ENCODE peak calls at places on chromosomes 5 and 9, in six cellular contexts. Y is K562, J is GM12878, U is H1, K is HepG2, H is GM12891. W is an unnamed sample.

GRCh38 chr5:90434116-90434714 is 24.7 kb upstream of the CETN3 start:
- DNase-seq in U (peak), K (peak), J (no peak), H (no peak), Y (peak), W (no peak)

GRCh38 chr5:147963436-147963835 is 57.1 kb upstream of the C5orf46 start:
- DNase-seq in U (no peak), H (no peak), J (no peak), K (no peak), Y (no peak), W (no peak)

GRCh38 chr9:87158779-87159178 is 211.5 kb upstream of the GAS1 start:
- DNase-seq in U (no peak), K (no peak), Y (no peak), H (no peak), J (no peak), W (no peak)

GRCh38 chr9:9016597-9016996 is 1217.0 kb upstream of the DMAC1 start:
- DNase-seq in U (no peak), K (peak), J (no peak), H (no peak), Y (no peak), W (no peak)

GRCh38 chr9:27383524-27383923 is 86.6 kb upstream of the EQTN start:
- DNase-seq in J (no peak), K (no peak), H (no peak), U (no peak), Y (no peak), W (no peak)

GRCh38 chr9:136399176-136400037 is 563 bp downstream of the SNAPC4 start:
- DNase-seq in J (no peak), U (no peak), K (no peak), Y (peak), H (no peak), W (peak)

GRCh38 chr5:177310332-177310731 is 1.4 kb downstream of the MXD3 start:
- DNase-seq in J (no peak), U (no peak), H (no peak), K (no peak), Y (no peak), W (no peak)

GRCh38 chr5:157855404-157855994 is 3.4 kb downstream of the CLINT1 start:
- DNase-seq in H (no peak), Y (peak), J (no peak), K (peak), U (peak), W (no peak)

GRCh38 chr9:134205636-134206316 is 41.4 kb upstream of the RNU6ATAC start:
- DNase-seq in K (no peak), H (no peak), U (no peak), J (no peak), Y (peak), W (no peak)

GRCh38 chr9:104795082-104795481 is 31.2 kb downstream of the NIPSNAP3B start:
- DNase-seq in H (no peak), K (no peak), U (no peak), Y (no peak), J (no peak), W (no peak)

GRCh38 chr9:114151426-114151956 is 3.8 kb upstream of the COL27A1 start:
- DNase-seq in K (no peak), J (no peak), U (no peak), H (no peak), Y (no peak), W (no peak)

GRCh38 chr9:13427587-13427986 is 148.1 kb upstream of the MPDZ start:
- DNase-seq in U (no peak), Y (peak), H (peak), K (peak), J (no peak), W (no peak)

GRCh38 chr9:84170521-84171141 is 169.9 kb downstream of the SLC28A3 start:
- DNase-seq in H (no peak), J (no peak), K (peak), U (no peak), Y (peak), W (no peak)

GRCh38 chr5:167964529-167964928 is 326.9 kb upstream of the WWC1 start:
- DNase-seq in J (no peak), H (no peak), Y (no peak), K (no peak), U (no peak), W (no peak)

GRCh38 chr9:101536938-101537337 is 3.3 kb downstream of the RNF20 start:
- DNase-seq in Y (peak), K (peak), H (no peak), J (no peak), U (no peak), W (no peak)

GRCh38 chr9:113345165-113345564 is 4.2 kb upstream of the BSPRY start:
- DNase-seq in K (peak), J (no peak), H (no peak), Y (no peak), U (no peak), W (no peak)

GRCh38 chr9:134049236-134049635 is 18.6 kb downstream of the BRD3 start:
- DNase-seq in J (no peak), K (no peak), H (no peak), U (no peak), Y (no peak), W (no peak)

GRCh38 chr9:99834474-99834873 is 12.8 kb downstream of the NR4A3 start:
- DNase-seq in K (no peak), Y (no peak), H (no peak), U (no peak), J (no peak), W (no peak)

GRCh38 chr5:74954919-74955318 is 88.7 kb upstream of the FAM169A start:
- DNase-seq in K (peak), U (no peak), J (no peak), Y (no peak), H (no peak), W (no peak)

DNA sequence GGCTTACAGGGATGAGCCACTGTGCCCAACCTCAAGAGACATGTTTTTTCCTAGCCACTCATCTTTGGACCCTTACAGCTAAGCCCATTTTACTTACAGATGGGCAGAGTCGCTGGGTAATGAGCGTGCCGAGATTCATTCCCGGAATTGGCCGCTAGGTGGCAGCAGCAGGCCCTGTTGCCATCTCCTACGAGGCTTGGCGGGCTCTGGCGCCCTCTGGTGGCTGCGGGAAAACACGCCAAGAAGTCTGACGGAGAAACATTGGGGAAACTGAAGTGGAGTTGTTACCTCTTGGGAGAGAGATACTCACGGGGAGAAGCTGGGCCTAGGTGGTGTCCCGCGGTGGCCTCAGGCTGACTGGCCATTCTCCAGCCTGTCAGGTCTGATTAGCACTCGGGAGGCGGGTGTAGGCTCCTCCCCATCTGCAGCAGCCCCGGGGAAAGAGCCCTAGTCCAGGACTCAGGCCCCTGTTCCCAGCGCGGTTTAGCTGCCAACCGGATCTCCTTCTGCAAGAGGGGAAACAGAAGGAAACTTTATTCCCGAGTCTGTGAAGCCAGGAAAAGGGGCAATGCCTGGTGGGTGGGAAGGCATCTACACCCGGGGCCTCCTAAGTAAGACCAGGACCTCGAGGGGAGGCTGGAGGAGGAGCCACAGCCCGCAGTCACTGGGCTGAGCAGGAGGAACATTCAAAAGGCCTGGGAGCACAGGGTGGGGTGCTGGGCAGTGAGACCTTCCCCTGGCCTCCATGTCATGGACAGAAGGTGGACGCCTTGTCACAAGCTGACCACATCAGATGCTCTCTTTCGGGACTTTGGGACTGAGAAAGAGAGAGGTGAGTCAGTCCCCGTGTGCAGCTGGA is 9.7 kb downstream of the PTGES2 start:
- DNase-seq in Y (peak), U (peak), K (peak), H (peak), J (no peak), W (peak)
- TF ChIP-seq POLR2A in Y (no peak), U (peak), K (no peak), H (no peak), J (peak), W (no peak)

DNA sequence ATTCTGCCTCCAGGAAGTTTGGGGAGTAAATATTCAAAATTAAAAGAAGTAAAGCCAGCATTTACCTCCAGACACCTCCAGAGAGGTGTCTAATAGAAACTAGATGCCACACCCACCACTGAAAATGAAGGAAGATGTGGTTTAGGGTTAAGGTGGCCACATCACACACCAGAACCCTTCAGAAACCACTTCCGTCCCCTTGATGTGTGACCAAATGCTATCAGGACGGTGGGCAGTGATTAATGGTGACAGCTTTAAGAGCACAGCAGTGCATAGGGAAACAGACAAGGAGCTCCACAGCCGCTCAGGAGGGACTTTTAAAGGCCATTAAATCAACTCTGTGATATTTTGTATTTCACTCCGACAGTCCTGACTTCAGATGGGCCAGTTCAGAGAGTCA is 295.2 kb downstream of the BRINP1 start:
- DNase-seq in U (no peak), K (no peak), Y (no peak), H (no peak), J (peak), W (no peak)
- TF ChIP-seq POLR2AphosphoS5 in U (no peak), K (no peak), Y (no peak), H (no peak), J (no peak), W (no peak)

GRCh38 chr5:94544031-94544650 is 74.3 kb downstream of the KIAA0825 start:
- DNase-seq in U (no peak), H (no peak), K (no peak), J (peak), Y (no peak), W (no peak)

GRCh38 chr5:94538260-94538659 is 80.1 kb downstream of the KIAA0825 start:
- DNase-seq in K (no peak), Y (no peak), H (no peak), J (no peak), U (no peak), W (no peak)

GRCh38 chr5:94545870-94546625 is 72.4 kb downstream of the KIAA0825 start:
- DNase-seq in J (no peak), U (no peak), K (no peak), H (no peak), Y (no peak), W (no peak)

GRCh38 chr5:94544784-94545318 is 73.6 kb downstream of the KIAA0825 start:
- DNase-seq in U (no peak), H (no peak), Y (no peak), K (no peak), J (no peak), W (no peak)

DNA sequence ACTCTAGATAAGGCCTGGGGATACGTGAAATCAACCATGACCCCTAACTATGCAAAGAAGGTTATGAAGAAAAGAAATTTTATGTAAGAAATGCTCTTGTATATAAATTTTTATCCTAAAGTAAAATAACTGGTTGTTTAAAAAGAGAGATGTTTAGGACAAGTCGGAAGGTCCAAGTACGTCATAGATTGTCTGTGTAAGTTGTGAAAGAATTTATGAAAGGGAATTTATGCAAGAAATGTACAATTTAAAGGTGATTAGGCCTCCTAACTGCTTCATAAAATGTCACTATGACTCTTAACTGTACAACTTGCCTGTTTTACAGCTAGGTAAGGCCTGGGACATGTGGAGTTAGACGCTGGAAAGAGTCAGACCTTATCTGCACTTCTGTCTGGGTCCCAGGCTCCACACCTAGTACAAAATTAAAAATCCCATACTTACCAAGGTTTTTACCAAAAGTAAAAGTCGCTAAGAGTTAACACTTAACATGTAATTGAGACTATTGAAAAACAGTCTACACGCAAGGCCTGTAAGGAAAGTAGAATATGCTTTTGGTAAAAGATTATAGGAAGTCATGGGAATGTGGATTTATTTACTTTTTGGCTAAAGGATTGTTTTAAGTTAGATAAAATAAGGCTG is 77.4 kb downstream of the KIAA0825 start:
- DNase-seq in K (no peak), Y (no peak), H (no peak), U (no peak), J (no peak), W (no peak)
- TF ChIP-seq TAF1 in K (no peak), Y (no peak), H (no peak), U (no peak), J (no peak), W (no peak)

DNA sequence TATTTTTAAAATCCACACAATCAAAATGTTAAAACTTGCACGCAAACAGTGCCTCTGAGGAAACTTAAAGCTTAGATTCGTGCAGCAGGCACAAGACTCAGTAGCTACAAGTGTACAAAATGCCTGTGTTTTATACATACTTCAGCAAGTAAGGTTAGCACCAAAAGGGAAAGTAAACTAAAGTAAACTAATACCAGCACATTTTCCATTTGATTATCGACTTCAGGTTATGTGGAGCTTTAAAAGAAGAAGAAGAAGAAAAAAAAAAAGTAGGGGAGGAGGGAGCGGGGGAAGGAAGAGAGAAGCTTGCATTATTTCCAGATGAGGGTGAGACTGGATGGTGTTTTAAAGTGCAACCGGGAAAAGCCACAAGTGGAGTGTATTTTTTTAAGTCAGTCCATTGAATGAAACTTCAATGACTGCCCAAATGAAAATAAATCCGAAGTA is 583 bp upstream of the ADAMTS6 start:
- DNase-seq in J (no peak), U (no peak), K (no peak), H (no peak), Y (no peak), W (no peak)
- TF ChIP-seq POLR2A in J (no peak), U (no peak), K (no peak), H (no peak), Y (no peak), W (no peak)

DNA sequence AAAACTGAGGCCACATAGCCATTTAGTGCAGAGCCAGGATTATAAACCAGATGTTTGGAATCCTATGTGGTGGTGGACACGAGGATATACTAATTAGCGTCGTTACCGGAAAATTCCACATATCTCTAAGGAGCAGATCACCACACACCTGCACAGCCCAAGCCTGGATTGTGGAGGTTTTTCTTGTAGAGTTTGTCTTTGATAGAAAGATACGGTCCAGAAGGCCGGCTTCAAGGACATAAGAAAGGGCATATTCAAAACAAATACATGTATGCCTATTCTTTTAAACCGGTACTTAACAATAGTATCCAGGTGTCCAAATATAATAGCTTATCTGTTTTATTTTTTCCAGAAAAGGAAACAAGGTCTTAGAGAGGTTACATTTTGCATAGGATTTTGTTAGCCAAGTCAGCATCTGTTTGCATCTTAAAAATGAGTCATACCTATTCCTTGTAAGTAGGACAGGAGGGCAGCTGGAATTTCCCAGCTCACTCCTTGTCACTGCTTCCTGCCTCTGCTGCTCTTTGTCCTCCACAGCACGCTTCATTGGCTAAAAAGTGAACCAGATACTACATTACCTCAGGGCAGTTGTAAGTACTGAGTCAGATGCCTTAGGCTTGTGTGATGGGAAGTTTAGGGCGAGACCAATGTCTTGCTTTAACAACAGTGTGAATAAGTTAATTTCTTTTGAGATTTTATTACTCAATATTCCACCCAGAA is 3.6 kb downstream of the TMC1 start:
- DNase-seq in Y (peak), J (peak), U (no peak), H (no peak), K (no peak), W (no peak)
- TF ChIP-seq POLR2AphosphoS5 in Y (no peak), J (no peak), U (no peak), H (no peak), K (no peak), W (no peak)

GRCh38 chr5:128216285-128216684 is 132.7 kb downstream of the SLC12A2 start:
- DNase-seq in K (no peak), Y (no peak), H (no peak), U (no peak), J (no peak), W (no peak)

GRCh38 chr5:128213340-128213739 is 129.8 kb downstream of the SLC12A2 start:
- DNase-seq in J (no peak), H (no peak), U (peak), K (peak), Y (peak), W (no peak)

GRCh38 chr5:128220841-128221240 is 137.3 kb downstream of the SLC12A2 start:
- DNase-seq in K (no peak), H (no peak), Y (no peak), U (no peak), J (no peak), W (no peak)

GRCh38 chr5:128213833-128214232 is 130.3 kb downstream of the SLC12A2 start:
- DNase-seq in J (no peak), Y (no peak), K (no peak), U (no peak), H (no peak), W (no peak)

GRCh38 chr5:128216860-128217531 is 133.4 kb downstream of the SLC12A2 start:
- DNase-seq in Y (no peak), J (no peak), K (no peak), H (no peak), U (no peak), W (no peak)
- TF ChIP-seq TAF1 in Y (no peak), J (no peak), K (no peak), H (no peak), U (no peak), W (no peak)

GRCh38 chr5:172766287-172767104 is 4.5 kb downstream of the DUSP1 start:
- DNase-seq in J (no peak), Y (no peak), K (peak), H (no peak), U (no peak), W (no peak)
- TF ChIP-seq POLR2A in J (no peak), Y (no peak), K (peak), H (no peak), U (peak), W (no peak)

GRCh38 chr5:180918380-180918779 is 19.4 kb downstream of the BTNL8 start:
- DNase-seq in U (no peak), H (no peak), K (no peak), J (no peak), Y (no peak), W (no peak)

GRCh38 chr5:180915924-180916323 is 17.0 kb downstream of the BTNL8 start:
- DNase-seq in J (no peak), H (no peak), K (no peak), Y (no peak), U (no peak), W (no peak)

GRCh38 chr5:180922932-180923331 is 24.0 kb downstream of the BTNL8 start:
- DNase-seq in U (no peak), Y (no peak), J (no peak), K (no peak), H (no peak), W (no peak)

GRCh38 chr5:180920710-180921109 is 21.8 kb downstream of the BTNL8 start:
- DNase-seq in H (no peak), J (no peak), U (no peak), K (no peak), Y (no peak), W (no peak)
- TF ChIP-seq POLR2AphosphoS5 in H (no peak), J (no peak), U (no peak), K (no peak), Y (no peak), W (no peak)

GRCh38 chr5:137146402-137146889 is 352.7 kb downstream of the SPOCK1 start:
- DNase-seq in U (no peak), H (no peak), K (no peak), Y (no peak), J (no peak), W (no peak)

GRCh38 chr5:137148656-137149055 is 350.5 kb downstream of the SPOCK1 start:
- DNase-seq in J (no peak), K (no peak), H (no peak), U (no peak), Y (no peak), W (no peak)

GRCh38 chr5:137148128-137148527 is 351.0 kb downstream of the SPOCK1 start:
- DNase-seq in Y (no peak), J (no peak), H (no peak), K (no peak), U (no peak), W (no peak)

GRCh38 chr5:137145726-137146125 is 353.4 kb downstream of the SPOCK1 start:
- DNase-seq in K (no peak), Y (no peak), J (no peak), H (no peak), U (no peak), W (no peak)

DNA sequence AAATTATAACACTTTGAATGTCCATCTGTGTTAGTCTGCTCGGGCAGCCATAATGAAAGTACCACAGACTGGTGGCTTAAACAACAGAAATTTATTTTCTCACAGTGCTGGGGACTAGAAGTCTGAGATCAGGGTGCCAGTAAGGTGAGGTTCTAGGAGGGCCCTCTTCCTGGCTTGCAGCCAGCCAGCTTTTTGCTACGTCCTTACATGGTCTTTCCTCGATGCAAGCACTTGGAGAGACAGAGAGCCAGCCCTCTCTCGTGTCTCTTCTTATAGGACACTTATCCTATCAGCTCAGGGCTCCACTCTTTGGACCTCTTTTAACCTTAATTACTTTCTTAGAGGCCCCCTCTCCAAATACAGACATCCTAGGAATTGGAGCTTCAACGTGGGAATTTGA is 351.8 kb downstream of the SPOCK1 start:
- DNase-seq in U (no peak), J (no peak), K (no peak), Y (no peak), H (no peak), W (no peak)
- TF ChIP-seq TAF1 in U (no peak), J (no peak), K (no peak), Y (no peak), H (no peak), W (no peak)

GRCh38 chr5:142324871-142325676 is at the start of gene SPRY4:
- DNase-seq in Y (peak), U (peak), K (peak), H (peak), J (peak), W (peak)
- TF ChIP-seq POLR2A in Y (peak), U (peak), K (peak), H (peak), J (peak), W (peak)

W was measured in GM12892.